ENCODE peak calls at places on chromosomes 1 and 21, in seven cellular contexts. One of them, this sample, is unnamed.

GRCh38 chr1:18582890-18583289 is 47.8 kb upstream of the PAX7 start:
- DNase-seq in NCI-H2029: no peak
- DNase-seq in activated CD8-positive, alpha-beta memory T cell treated with anti-CD3 and anti-CD28 coated beads, Interleukin-2, amount 50 U/mL, for 4 hours: no peak
- DNase-seq in epithelial cell of esophagus: no peak
- DNase-seq in HAP-1: no peak
- DNase-seq in pulmonary artery endothelial cell: no peak
- DNase-seq in GM12891: no peak
- DNase-seq in this sample: no peak

GRCh38 chr1:185439727-185440415 is 122.8 kb upstream of the IVNS1ABP start:
- DNase-seq in NCI-H2029: no peak
- DNase-seq in activated CD8-positive, alpha-beta memory T cell treated with anti-CD3 and anti-CD28 coated beads, Interleukin-2, amount 50 U/mL, for 4 hours: no peak
- DNase-seq in epithelial cell of esophagus: peak; percentile 98
- DNase-seq in HAP-1: no peak
- DNase-seq in pulmonary artery endothelial cell: peak; percentile 75
- DNase-seq in GM12891: peak; percentile 1
- DNase-seq in this sample: no peak

GRCh38 chr1:20158358-20159070 is 19.4 kb downstream of the PLA2G2F start:
- DNase-seq in NCI-H2029: no peak
- DNase-seq in activated CD8-positive, alpha-beta memory T cell treated with anti-CD3 and anti-CD28 coated beads, Interleukin-2, amount 50 U/mL, for 4 hours: no peak
- DNase-seq in epithelial cell of esophagus: peak; percentile 49
- DNase-seq in HAP-1: no peak
- DNase-seq in pulmonary artery endothelial cell: no peak
- DNase-seq in GM12891: no peak
- DNase-seq in this sample: no peak

GRCh38 chr21:43302356-43302700 is 124.6 kb downstream of the SIK1 start:
- DNase-seq in NCI-H2029: no peak
- DNase-seq in activated CD8-positive, alpha-beta memory T cell treated with anti-CD3 and anti-CD28 coated beads, Interleukin-2, amount 50 U/mL, for 4 hours: no peak
- DNase-seq in epithelial cell of esophagus: no peak
- DNase-seq in HAP-1: no peak
- DNase-seq in pulmonary artery endothelial cell: no peak
- DNase-seq in GM12891: no peak
- DNase-seq in this sample: no peak

GRCh38 chr1:225909477-225909876 is 14.6 kb downstream of the PYCR2 start:
- DNase-seq in NCI-H2029: peak; percentile 46
- DNase-seq in activated CD8-positive, alpha-beta memory T cell treated with anti-CD3 and anti-CD28 coated beads, Interleukin-2, amount 50 U/mL, for 4 hours: no peak
- DNase-seq in epithelial cell of esophagus: no peak
- DNase-seq in HAP-1: no peak
- DNase-seq in pulmonary artery endothelial cell: no peak
- DNase-seq in GM12891: no peak
- DNase-seq in this sample: no peak

GRCh38 chr1:221454096-221454495 is 287.8 kb downstream of the DUSP10 start:
- DNase-seq in NCI-H2029: no peak
- DNase-seq in activated CD8-positive, alpha-beta memory T cell treated with anti-CD3 and anti-CD28 coated beads, Interleukin-2, amount 50 U/mL, for 4 hours: no peak
- DNase-seq in epithelial cell of esophagus: no peak
- DNase-seq in HAP-1: no peak
- DNase-seq in pulmonary artery endothelial cell: no peak
- DNase-seq in GM12891: no peak
- DNase-seq in this sample: no peak

GRCh38 chr1:187481581-187482148 is 652.9 kb downstream of the PLA2G4A start:
- DNase-seq in NCI-H2029: no peak
- DNase-seq in activated CD8-positive, alpha-beta memory T cell treated with anti-CD3 and anti-CD28 coated beads, Interleukin-2, amount 50 U/mL, for 4 hours: no peak
- DNase-seq in epithelial cell of esophagus: no peak
- DNase-seq in HAP-1: no peak
- DNase-seq in pulmonary artery endothelial cell: no peak
- DNase-seq in GM12891: no peak
- DNase-seq in this sample: no peak

GRCh38 chr1:112840631-112841624 is 115.1 kb downstream of the SLC16A1 start:
- DNase-seq in NCI-H2029: peak; percentile 77
- DNase-seq in activated CD8-positive, alpha-beta memory T cell treated with anti-CD3 and anti-CD28 coated beads, Interleukin-2, amount 50 U/mL, for 4 hours: no peak
- DNase-seq in epithelial cell of esophagus: no peak
- DNase-seq in HAP-1: peak; percentile 25
- DNase-seq in pulmonary artery endothelial cell: no peak
- DNase-seq in GM12891: no peak
- DNase-seq in this sample: no peak

GRCh38 chr1:224433671-224434446 is 738 bp downstream of the WDR26 start:
- DNase-seq in NCI-H2029: no peak
- DNase-seq in activated CD8-positive, alpha-beta memory T cell treated with anti-CD3 and anti-CD28 coated beads, Interleukin-2, amount 50 U/mL, for 4 hours: peak; percentile 51
- DNase-seq in epithelial cell of esophagus: peak; percentile 11
- DNase-seq in HAP-1: no peak
- DNase-seq in pulmonary artery endothelial cell: no peak
- DNase-seq in GM12891: no peak
- DNase-seq in this sample: peak; percentile 36

GRCh38 chr21:35294231-35294898 is 245.3 kb upstream of the RUNX1 start:
- DNase-seq in NCI-H2029: peak; percentile 70
- DNase-seq in activated CD8-positive, alpha-beta memory T cell treated with anti-CD3 and anti-CD28 coated beads, Interleukin-2, amount 50 U/mL, for 4 hours: no peak
- DNase-seq in epithelial cell of esophagus: peak; percentile 37
- DNase-seq in HAP-1: no peak
- DNase-seq in pulmonary artery endothelial cell: no peak
- DNase-seq in GM12891: no peak
- DNase-seq in this sample: no peak

GRCh38 chr1:61981870-61982660 is 212.6 kb upstream of the L1TD1 start:
- DNase-seq in NCI-H2029: no peak
- DNase-seq in activated CD8-positive, alpha-beta memory T cell treated with anti-CD3 and anti-CD28 coated beads, Interleukin-2, amount 50 U/mL, for 4 hours: no peak
- DNase-seq in epithelial cell of esophagus: no peak
- DNase-seq in HAP-1: no peak
- DNase-seq in pulmonary artery endothelial cell: no peak
- DNase-seq in GM12891: no peak
- DNase-seq in this sample: no peak

GRCh38 chr1:20792177-20792576 is 5.1 kb upstream of the HP1BP3 start:
- DNase-seq in NCI-H2029: no peak
- DNase-seq in activated CD8-positive, alpha-beta memory T cell treated with anti-CD3 and anti-CD28 coated beads, Interleukin-2, amount 50 U/mL, for 4 hours: no peak
- DNase-seq in epithelial cell of esophagus: no peak
- DNase-seq in HAP-1: no peak
- DNase-seq in pulmonary artery endothelial cell: no peak
- DNase-seq in GM12891: no peak
- DNase-seq in this sample: no peak

GRCh38 chr1:2504224-2504948 is 22.0 kb downstream of the PANK4 start:
- DNase-seq in NCI-H2029: no peak
- DNase-seq in activated CD8-positive, alpha-beta memory T cell treated with anti-CD3 and anti-CD28 coated beads, Interleukin-2, amount 50 U/mL, for 4 hours: no peak
- DNase-seq in epithelial cell of esophagus: no peak
- DNase-seq in HAP-1: no peak
- DNase-seq in pulmonary artery endothelial cell: no peak
- DNase-seq in GM12891: no peak
- DNase-seq in this sample: no peak

GRCh38 chr1:153985341-153985912 is 712 bp downstream of the RAB13 start:
- DNase-seq in NCI-H2029: no peak
- DNase-seq in activated CD8-positive, alpha-beta memory T cell treated with anti-CD3 and anti-CD28 coated beads, Interleukin-2, amount 50 U/mL, for 4 hours: peak; percentile 70
- DNase-seq in epithelial cell of esophagus: no peak
- DNase-seq in HAP-1: no peak
- DNase-seq in pulmonary artery endothelial cell: no peak
- DNase-seq in GM12891: no peak
- DNase-seq in this sample: no peak

GRCh38 chr1:47717341-47717740 is 279.5 kb downstream of the FOXD2 start:
- DNase-seq in NCI-H2029: no peak
- DNase-seq in activated CD8-positive, alpha-beta memory T cell treated with anti-CD3 and anti-CD28 coated beads, Interleukin-2, amount 50 U/mL, for 4 hours: no peak
- DNase-seq in epithelial cell of esophagus: no peak
- DNase-seq in HAP-1: no peak
- DNase-seq in pulmonary artery endothelial cell: no peak
- DNase-seq in GM12891: no peak
- DNase-seq in this sample: no peak

GRCh38 chr1:91804546-91805023 is 81.4 kb downstream of the TGFBR3 start:
- DNase-seq in NCI-H2029: no peak
- DNase-seq in activated CD8-positive, alpha-beta memory T cell treated with anti-CD3 and anti-CD28 coated beads, Interleukin-2, amount 50 U/mL, for 4 hours: peak; percentile 65
- DNase-seq in epithelial cell of esophagus: peak; percentile 81
- DNase-seq in HAP-1: no peak
- DNase-seq in pulmonary artery endothelial cell: no peak
- DNase-seq in GM12891: no peak
- DNase-seq in this sample: no peak

GRCh38 chr1:56819393-56819899 is at the start of gene FYB2:
- DNase-seq in NCI-H2029: peak; percentile 83
- DNase-seq in activated CD8-positive, alpha-beta memory T cell treated with anti-CD3 and anti-CD28 coated beads, Interleukin-2, amount 50 U/mL, for 4 hours: no peak
- DNase-seq in epithelial cell of esophagus: no peak
- DNase-seq in HAP-1: no peak
- DNase-seq in pulmonary artery endothelial cell: no peak
- DNase-seq in GM12891: no peak
- DNase-seq in this sample: no peak

GRCh38 chr1:225888898-225889690 is at the start of gene LEFTY1:
- DNase-seq in NCI-H2029: no peak
- DNase-seq in activated CD8-positive, alpha-beta memory T cell treated with anti-CD3 and anti-CD28 coated beads, Interleukin-2, amount 50 U/mL, for 4 hours: no peak
- DNase-seq in epithelial cell of esophagus: no peak
- DNase-seq in HAP-1: no peak
- DNase-seq in pulmonary artery endothelial cell: no peak
- DNase-seq in GM12891: no peak
- DNase-seq in this sample: no peak

GRCh38 chr21:34736116-34736870 is 67.5 kb downstream of the CLIC6 start:
- DNase-seq in NCI-H2029: no peak
- DNase-seq in activated CD8-positive, alpha-beta memory T cell treated with anti-CD3 and anti-CD28 coated beads, Interleukin-2, amount 50 U/mL, for 4 hours: no peak
- DNase-seq in epithelial cell of esophagus: no peak
- DNase-seq in HAP-1: no peak
- DNase-seq in pulmonary artery endothelial cell: no peak
- DNase-seq in GM12891: no peak
- DNase-seq in this sample: no peak

GRCh38 chr1:183757061-183757460 is 47.9 kb upstream of the RGL1 start:
- DNase-seq in NCI-H2029: no peak
- DNase-seq in activated CD8-positive, alpha-beta memory T cell treated with anti-CD3 and anti-CD28 coated beads, Interleukin-2, amount 50 U/mL, for 4 hours: no peak
- DNase-seq in epithelial cell of esophagus: peak; percentile 40
- DNase-seq in HAP-1: no peak
- DNase-seq in pulmonary artery endothelial cell: peak; percentile 43
- DNase-seq in GM12891: no peak
- DNase-seq in this sample: no peak

GRCh38 chr1:201348211-201348566 is 29.3 kb downstream of the TNNT2 start:
- DNase-seq in NCI-H2029: no peak
- DNase-seq in activated CD8-positive, alpha-beta memory T cell treated with anti-CD3 and anti-CD28 coated beads, Interleukin-2, amount 50 U/mL, for 4 hours: no peak
- DNase-seq in epithelial cell of esophagus: peak; percentile 78
- DNase-seq in HAP-1: peak; percentile 38
- DNase-seq in pulmonary artery endothelial cell: no peak
- DNase-seq in GM12891: peak; percentile 52
- DNase-seq in this sample: peak; percentile 83

GRCh38 chr1:173406783-173407230 is 70.3 kb upstream of the PRDX6 start:
- DNase-seq in NCI-H2029: peak; percentile 6
- DNase-seq in activated CD8-positive, alpha-beta memory T cell treated with anti-CD3 and anti-CD28 coated beads, Interleukin-2, amount 50 U/mL, for 4 hours: no peak
- DNase-seq in epithelial cell of esophagus: no peak
- DNase-seq in HAP-1: no peak
- DNase-seq in pulmonary artery endothelial cell: no peak
- DNase-seq in GM12891: no peak
- DNase-seq in this sample: no peak

GRCh38 chr21:16195476-16195875 is 465.7 kb downstream of the USP25 start:
- DNase-seq in NCI-H2029: no peak
- DNase-seq in activated CD8-positive, alpha-beta memory T cell treated with anti-CD3 and anti-CD28 coated beads, Interleukin-2, amount 50 U/mL, for 4 hours: no peak
- DNase-seq in epithelial cell of esophagus: peak; percentile 51
- DNase-seq in HAP-1: peak; percentile 37
- DNase-seq in pulmonary artery endothelial cell: no peak
- DNase-seq in GM12891: no peak
- DNase-seq in this sample: no peak

GRCh38 chr1:99218999-99219398 is 45.3 kb upstream of the PLPPR4 start:
- DNase-seq in NCI-H2029: no peak
- DNase-seq in activated CD8-positive, alpha-beta memory T cell treated with anti-CD3 and anti-CD28 coated beads, Interleukin-2, amount 50 U/mL, for 4 hours: no peak
- DNase-seq in epithelial cell of esophagus: no peak
- DNase-seq in HAP-1: no peak
- DNase-seq in pulmonary artery endothelial cell: no peak
- DNase-seq in GM12891: no peak
- DNase-seq in this sample: no peak

GRCh38 chr1:100671604-100672003 is 47.9 kb upstream of the VCAM1 start:
- DNase-seq in NCI-H2029: no peak
- DNase-seq in activated CD8-positive, alpha-beta memory T cell treated with anti-CD3 and anti-CD28 coated beads, Interleukin-2, amount 50 U/mL, for 4 hours: no peak
- DNase-seq in epithelial cell of esophagus: no peak
- DNase-seq in HAP-1: no peak
- DNase-seq in pulmonary artery endothelial cell: no peak
- DNase-seq in GM12891: no peak
- DNase-seq in this sample: no peak

GRCh38 chr21:44618909-44619308 is 7.0 kb downstream of the KRTAP10-8 start:
- DNase-seq in NCI-H2029: no peak
- DNase-seq in activated CD8-positive, alpha-beta memory T cell treated with anti-CD3 and anti-CD28 coated beads, Interleukin-2, amount 50 U/mL, for 4 hours: peak; percentile 54
- DNase-seq in epithelial cell of esophagus: no peak
- DNase-seq in HAP-1: no peak
- DNase-seq in pulmonary artery endothelial cell: no peak
- DNase-seq in GM12891: no peak
- DNase-seq in this sample: no peak

GRCh38 chr1:104073463-104073902 is 323.8 kb downstream of the AMY1C start:
- DNase-seq in NCI-H2029: peak; percentile 9
- DNase-seq in activated CD8-positive, alpha-beta memory T cell treated with anti-CD3 and anti-CD28 coated beads, Interleukin-2, amount 50 U/mL, for 4 hours: no peak
- DNase-seq in epithelial cell of esophagus: no peak
- DNase-seq in HAP-1: no peak
- DNase-seq in pulmonary artery endothelial cell: no peak
- DNase-seq in GM12891: no peak
- DNase-seq in this sample: no peak

GRCh38 chr1:155776414-155776813 is 80.6 kb downstream of the GON4L start:
- DNase-seq in NCI-H2029: no peak
- DNase-seq in activated CD8-positive, alpha-beta memory T cell treated with anti-CD3 and anti-CD28 coated beads, Interleukin-2, amount 50 U/mL, for 4 hours: no peak
- DNase-seq in epithelial cell of esophagus: peak; percentile 53
- DNase-seq in HAP-1: no peak
- DNase-seq in pulmonary artery endothelial cell: no peak
- DNase-seq in GM12891: no peak
- DNase-seq in this sample: no peak

GRCh38 chr1:8510041-8510823 is 192.3 kb downstream of the SLC45A1 start:
- DNase-seq in NCI-H2029: no peak
- DNase-seq in activated CD8-positive, alpha-beta memory T cell treated with anti-CD3 and anti-CD28 coated beads, Interleukin-2, amount 50 U/mL, for 4 hours: peak; percentile 44
- DNase-seq in epithelial cell of esophagus: peak; percentile 47
- DNase-seq in HAP-1: no peak
- DNase-seq in pulmonary artery endothelial cell: no peak
- DNase-seq in GM12891: no peak
- DNase-seq in this sample: no peak

GRCh38 chr1:97433520-97434175 is 487.2 kb downstream of the DPYD start:
- DNase-seq in NCI-H2029: no peak
- DNase-seq in activated CD8-positive, alpha-beta memory T cell treated with anti-CD3 and anti-CD28 coated beads, Interleukin-2, amount 50 U/mL, for 4 hours: no peak
- DNase-seq in epithelial cell of esophagus: peak; percentile 73
- DNase-seq in HAP-1: no peak
- DNase-seq in pulmonary artery endothelial cell: no peak
- DNase-seq in GM12891: no peak
- DNase-seq in this sample: no peak

GRCh38 chr1:114322207-114322606 is 168.5 kb upstream of the SYT6 start:
- DNase-seq in NCI-H2029: no peak
- DNase-seq in activated CD8-positive, alpha-beta memory T cell treated with anti-CD3 and anti-CD28 coated beads, Interleukin-2, amount 50 U/mL, for 4 hours: no peak
- DNase-seq in epithelial cell of esophagus: no peak
- DNase-seq in HAP-1: no peak
- DNase-seq in pulmonary artery endothelial cell: no peak
- DNase-seq in GM12891: no peak
- DNase-seq in this sample: no peak

GRCh38 chr1:112513112-112513870 is 4.5 kb downstream of the WNT2B start:
- DNase-seq in NCI-H2029: no peak
- DNase-seq in activated CD8-positive, alpha-beta memory T cell treated with anti-CD3 and anti-CD28 coated beads, Interleukin-2, amount 50 U/mL, for 4 hours: no peak
- DNase-seq in epithelial cell of esophagus: peak; percentile 22
- DNase-seq in HAP-1: no peak
- DNase-seq in pulmonary artery endothelial cell: no peak
- DNase-seq in GM12891: no peak
- DNase-seq in this sample: no peak

GRCh38 chr1:24138481-24139158 is 4.3 kb downstream of the IL22RA1 start:
- DNase-seq in NCI-H2029: no peak
- DNase-seq in activated CD8-positive, alpha-beta memory T cell treated with anti-CD3 and anti-CD28 coated beads, Interleukin-2, amount 50 U/mL, for 4 hours: no peak
- DNase-seq in epithelial cell of esophagus: no peak
- DNase-seq in HAP-1: no peak
- DNase-seq in pulmonary artery endothelial cell: no peak
- DNase-seq in GM12891: no peak
- DNase-seq in this sample: no peak

GRCh38 chr1:196594700-196595099 is 13.5 kb downstream of the KCNT2 start:
- DNase-seq in NCI-H2029: no peak
- DNase-seq in activated CD8-positive, alpha-beta memory T cell treated with anti-CD3 and anti-CD28 coated beads, Interleukin-2, amount 50 U/mL, for 4 hours: no peak
- DNase-seq in epithelial cell of esophagus: no peak
- DNase-seq in HAP-1: no peak
- DNase-seq in pulmonary artery endothelial cell: no peak
- DNase-seq in GM12891: no peak
- DNase-seq in this sample: no peak

GRCh38 chr1:204350857-204351573 is 8.7 kb downstream of the PLEKHA6 start:
- DNase-seq in NCI-H2029: no peak
- DNase-seq in activated CD8-positive, alpha-beta memory T cell treated with anti-CD3 and anti-CD28 coated beads, Interleukin-2, amount 50 U/mL, for 4 hours: no peak
- DNase-seq in epithelial cell of esophagus: no peak
- DNase-seq in HAP-1: no peak
- DNase-seq in pulmonary artery endothelial cell: no peak
- DNase-seq in GM12891: no peak
- DNase-seq in this sample: no peak

GRCh38 chr1:173148971-173149370 is 58.2 kb downstream of the TNFSF4 start:
- DNase-seq in NCI-H2029: no peak
- DNase-seq in activated CD8-positive, alpha-beta memory T cell treated with anti-CD3 and anti-CD28 coated beads, Interleukin-2, amount 50 U/mL, for 4 hours: no peak
- DNase-seq in epithelial cell of esophagus: no peak
- DNase-seq in HAP-1: no peak
- DNase-seq in pulmonary artery endothelial cell: no peak
- DNase-seq in GM12891: no peak
- DNase-seq in this sample: no peak

This sample was measured in HEK293T.